ENCODE peak calls at places on chromosomes 7 and 10, in eight cellular contexts. X, E, B, S, H, N, K and U are unnamed samples.

GRCh38 chr7:23287612-23288011 is 11.5 kb upstream of the MALSU1 start:
- DNase-seq in X (no peak), E (no peak), B (no peak), S (no peak), H (no peak), N (no peak), K (no peak), U (no peak)

GRCh38 chr10:103192451-103193106 is 493 bp downstream of the NT5C2 start:
- DNase-seq in X (peak; percentile 32), E (peak; percentile 87), B (peak; percentile 86), S (peak; percentile 89), H (peak; percentile 74), N (peak; percentile 84), K (peak; percentile 37), U (peak; percentile 85)

GRCh38 chr7:140006600-140006999 is 56.2 kb downstream of the PARP12 start:
- DNase-seq in X (no peak), E (no peak), B (no peak), S (no peak), H (no peak), N (no peak), K (no peak), U (no peak)

GRCh38 chr7:34776748-34777358 is 118.8 kb downstream of the NPSR1 start:
- DNase-seq in X (no peak), E (no peak), B (no peak), S (no peak), H (no peak), N (no peak), K (no peak), U (no peak)

GRCh38 chr10:3226960-3227724 is 54.6 kb upstream of the PITRM1 start:
- DNase-seq in X (no peak), E (no peak), B (no peak), S (no peak), H (no peak), N (no peak), K (no peak), U (no peak)

GRCh38 chr7:17095001-17095574 is 203.4 kb upstream of the AHR start:
- DNase-seq in X (no peak), E (no peak), B (no peak), S (no peak), H (no peak), N (no peak), K (no peak), U (no peak)

GRCh38 chr7:8260871-8261707 is 878 bp downstream of the ICA1 start:
- DNase-seq in X (no peak), E (peak; percentile 23), B (peak; percentile 74), S (peak; percentile 20), H (peak; percentile 22), N (peak; percentile 76), K (no peak), U (peak; percentile 65)

GRCh38 chr10:5963591-5963990 is 13.8 kb downstream of the IL15RA start:
- DNase-seq in X (no peak), E (no peak), B (no peak), S (no peak), H (no peak), N (no peak), K (no peak), U (no peak)

GRCh38 chr10:71086439-71087080 is 125.8 kb upstream of the UNC5B start:
- DNase-seq in X (no peak), E (no peak), B (peak; percentile 6), S (no peak), H (no peak), N (peak; percentile 31), K (no peak), U (peak; percentile 17)

GRCh38 chr7:134691820-134692705 is 45.4 kb downstream of the BPGM start:
- DNase-seq in X (no peak), E (no peak), B (no peak), S (no peak), H (peak; percentile 80), N (no peak), K (no peak), U (no peak)

GRCh38 chr7:101826081-101826835 is 8.8 kb downstream of the CUX1 start:
- DNase-seq in X (no peak), E (no peak), B (no peak), S (no peak), H (peak; percentile 10), N (no peak), K (no peak), U (no peak)

GRCh38 chr7:134750083-134751062 is 29.1 kb upstream of the CALD1 start:
- DNase-seq in X (peak; percentile 52), E (no peak), B (peak; percentile 62), S (peak; percentile 73), H (peak; percentile 33), N (peak; percentile 55), K (peak; percentile 51), U (peak; percentile 63)

GRCh38 chr7:822692-823276 is 9.5 kb upstream of the SUN1 start:
- DNase-seq in X (no peak), E (no peak), B (no peak), S (peak; percentile 55), H (no peak), N (no peak), K (no peak), U (no peak)

GRCh38 chr7:123571684-123572083 is 14.1 kb upstream of the NDUFA5 start:
- DNase-seq in X (no peak), E (no peak), B (no peak), S (no peak), H (no peak), N (no peak), K (no peak), U (no peak)

GRCh38 chr7:137882261-137882668 is 35.5 kb upstream of the DGKI start:
- DNase-seq in X (no peak), E (peak; percentile 74), B (no peak), S (no peak), H (peak; percentile 82), N (no peak), K (no peak), U (no peak)

GRCh38 chr10:119896937-119897336 is 4.4 kb downstream of the SEC23IP start:
- DNase-seq in X (no peak), E (peak; percentile 41), B (peak; percentile 84), S (no peak), H (peak; percentile 30), N (peak; percentile 75), K (no peak), U (peak; percentile 83)

GRCh38 chr7:114217026-114217425 is 197.6 kb upstream of the FOXP2 start:
- DNase-seq in X (no peak), E (no peak), B (no peak), S (no peak), H (no peak), N (no peak), K (no peak), U (no peak)

GRCh38 chr7:93307131-93307660 is 75.0 kb downstream of the VPS50 start:
- DNase-seq in X (no peak), E (no peak), B (no peak), S (no peak), H (no peak), N (no peak), K (no peak), U (no peak)

GRCh38 chr10:125120046-125120710 is 40.2 kb downstream of the CTBP2 start:
- DNase-seq in X (no peak), E (no peak), B (no peak), S (no peak), H (no peak), N (peak; percentile 56), K (no peak), U (no peak)

GRCh38 chr10:96168546-96168945 is 38.4 kb downstream of the ZNF518A start:
- DNase-seq in X (no peak), E (no peak), B (no peak), S (no peak), H (no peak), N (no peak), K (no peak), U (no peak)

GRCh38 chr10:96172666-96173065 is 42.6 kb downstream of the ZNF518A start:
- DNase-seq in X (no peak), E (no peak), B (no peak), S (no peak), H (no peak), N (no peak), K (no peak), U (no peak)

GRCh38 chr10:96165726-96166125 is 35.6 kb downstream of the ZNF518A start:
- DNase-seq in X (no peak), E (no peak), B (no peak), S (no peak), H (no peak), N (no peak), K (no peak), U (no peak)

DNA sequence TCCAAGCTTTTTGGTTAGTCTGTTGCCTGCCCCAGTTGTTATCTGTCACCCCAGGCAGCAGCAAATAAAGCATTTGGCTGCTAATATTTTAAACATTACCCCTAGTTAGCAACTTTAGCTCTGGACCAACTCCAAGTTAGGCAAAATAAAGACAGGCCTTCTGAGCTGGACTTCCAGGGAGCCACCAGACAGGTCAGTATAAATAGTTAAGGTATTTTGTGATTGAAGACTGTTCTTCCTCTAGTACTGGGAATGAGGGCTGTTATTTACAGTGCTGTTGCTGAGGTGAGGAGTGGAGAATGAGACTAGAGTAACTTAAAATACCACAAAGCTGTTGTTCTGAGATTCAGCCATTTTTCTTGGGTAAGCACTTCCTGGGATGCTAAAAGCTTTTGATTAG is 40.1 kb downstream of the ZNF518A start:
- DNase-seq in X (no peak), E (no peak), B (no peak), S (no peak), H (no peak), N (no peak), K (no peak), U (no peak)
- H3K9me3 ChIP-seq in X (peaks cover 13% of the 10 kb centered on the region), E (peaks cover 38% of the 10 kb centered on the region), B (no peaks in the 10 kb centered on the region), S (no peaks in the 10 kb centered on the region), H (peaks cover 18% of the 10 kb centered on the region), N (no peaks in the 10 kb centered on the region), K (peaks cover 10% of the 10 kb centered on the region), U (peaks cover 14% of the 10 kb centered on the region)

DNA sequence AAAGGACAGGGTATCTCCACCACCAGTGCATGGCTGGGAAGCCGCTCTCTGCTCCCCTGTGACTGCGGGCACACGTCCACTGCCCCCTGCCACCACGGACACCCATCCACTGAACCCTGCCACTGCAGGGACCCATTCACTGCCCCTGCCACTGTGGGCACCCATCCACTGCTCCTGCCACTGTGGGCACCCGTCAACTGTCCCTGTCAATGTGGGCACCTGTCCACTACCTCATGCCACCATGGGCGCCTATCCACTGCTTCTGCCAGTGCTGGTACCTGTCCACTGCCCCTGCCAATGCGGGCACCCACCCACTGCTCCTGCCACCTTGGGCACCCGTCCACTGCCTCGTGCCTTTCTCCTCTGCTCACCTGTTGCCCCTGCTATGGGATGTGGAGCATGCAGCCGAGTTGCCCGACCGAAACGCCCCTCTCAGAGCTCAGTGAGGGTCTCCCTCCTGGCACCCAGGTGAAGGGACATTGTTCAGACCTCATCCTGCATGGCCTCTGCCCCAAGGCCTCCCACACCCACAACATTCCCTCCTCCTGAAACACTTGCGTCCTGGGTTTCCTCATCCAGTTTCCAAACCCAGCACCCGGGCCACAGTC is 207.4 kb downstream of the ADARB2 start:
- DNase-seq in X (no peak), E (no peak), B (no peak), S (no peak), H (no peak), N (no peak), K (no peak), U (no peak)
- H3K9me3 ChIP-seq in X (no peaks in the 10 kb centered on the region), E (no peaks in the 10 kb centered on the region), B (no peaks in the 10 kb centered on the region), S (no peaks in the 10 kb centered on the region), H (no peaks in the 10 kb centered on the region), N (no peaks in the 10 kb centered on the region), K (no peaks in the 10 kb centered on the region), U (peaks cover 3% of the 10 kb centered on the region)

GRCh38 chr7:154880512-154880911 is 122.4 kb downstream of the PAXIP1 start:
- DNase-seq in X (no peak), E (no peak), B (no peak), S (no peak), H (no peak), N (no peak), K (no peak), U (no peak)
- H3K9me3 ChIP-seq in X (no peaks in the 10 kb centered on the region), E (no peaks in the 10 kb centered on the region), B (no peaks in the 10 kb centered on the region), S (no peaks in the 10 kb centered on the region), H (no peaks in the 10 kb centered on the region), N (no peaks in the 10 kb centered on the region), K (no peaks in the 10 kb centered on the region), U (peaks cover 3% of the 10 kb centered on the region)

GRCh38 chr10:131850490-131850880 is 50.3 kb upstream of the PPP2R2D start:
- DNase-seq in X (no peak), E (no peak), B (no peak), S (no peak), H (no peak), N (no peak), K (no peak), U (no peak)
- H3K9me3 ChIP-seq in X (no peaks in the 10 kb centered on the region), E (no peaks in the 10 kb centered on the region), B (no peaks in the 10 kb centered on the region), S (no peaks in the 10 kb centered on the region), H (no peaks in the 10 kb centered on the region), N (no peaks in the 10 kb centered on the region), K (no peaks in the 10 kb centered on the region), U (peaks cover 4% of the 10 kb centered on the region)